ENCODE peak calls at places on chromosome 14, in four cellular contexts. Y is foreskin keratinocyte, C is Caco-2, W is coronary artery. Z is an unnamed sample.

GRCh38 chr14:53792909-53793308 is 163.7 kb downstream of the BMP4 start:
- DNase-seq in Y (no peak), C (peak), W (no peak), Z (no peak)

GRCh38 chr14:64993263-64993662 is 6.6 kb downstream of the FNTB start:
- DNase-seq in Y (no peak), C (no peak), W (no peak), Z (no peak)

GRCh38 chr14:94342334-94342934 is 19.3 kb upstream of the SERPINA6 start:
- DNase-seq in Y (peak), C (no peak), W (no peak), Z (no peak)

GRCh38 chr14:61925043-61925442 is 162.8 kb downstream of the SNAPC1 start:
- DNase-seq in Y (no peak), C (no peak), W (no peak), Z (peak)

GRCh38 chr14:97282210-97282609 is 485.0 kb downstream of the VRK1 start:
- DNase-seq in Y (no peak), C (no peak), W (no peak), Z (no peak)

GRCh38 chr14:53646925-53647324 is 309.7 kb downstream of the BMP4 start:
- DNase-seq in Y (no peak), C (no peak), W (no peak), Z (no peak)

GRCh38 chr14:70640938-70641547 is 673 bp upstream of the TTC9 start:
- DNase-seq in Y (peak), C (peak), W (no peak), Z (peak)

GRCh38 chr14:28785096-28785952 is 18.7 kb downstream of the FOXG1 start:
- DNase-seq in Y (no peak), C (no peak), W (no peak), Z (no peak)

GRCh38 chr14:105178069-105178867 is 2.8 kb downstream of the NUDT14 start:
- DNase-seq in Y (no peak), C (no peak), W (no peak), Z (no peak)

GRCh38 chr14:65431951-65432350 is 19.4 kb downstream of the FUT8 start:
- DNase-seq in Y (no peak), C (no peak), W (no peak), Z (no peak)

GRCh38 chr14:103700753-103701490 is 14.3 kb downstream of the XRCC3 start:
- DNase-seq in Y (no peak), C (no peak), W (no peak), Z (no peak)

GRCh38 chr14:64196668-64197411 is 97.3 kb downstream of the ESR2 start:
- DNase-seq in Y (no peak), C (no peak), W (no peak), Z (peak)

GRCh38 chr14:55846852-55847471 is 267.0 kb downstream of the KTN1 start:
- DNase-seq in Y (no peak), C (no peak), W (no peak), Z (no peak)

GRCh38 chr14:86372402-86372801 is 842.5 kb downstream of the FLRT2 start:
- DNase-seq in Y (no peak), C (no peak), W (no peak), Z (no peak)

GRCh38 chr14:51668870-51669269 is 17.2 kb downstream of the FRMD6 start:
- DNase-seq in Y (no peak), C (no peak), W (no peak), Z (no peak)

GRCh38 chr14:94936411-94936892 is 166.5 kb upstream of the GSC start:
- DNase-seq in Y (no peak), C (no peak), W (peak), Z (no peak)

GRCh38 chr14:93944348-93945069 is 17.4 kb downstream of the FAM181A start:
- DNase-seq in Y (no peak), C (no peak), W (no peak), Z (no peak)

GRCh38 chr14:40694026-40694425 is 912.6 kb upstream of the LRFN5 start:
- DNase-seq in Y (no peak), C (no peak), W (no peak), Z (no peak)

GRCh38 chr14:53956427-53957201 is at the start of gene BMP4:
- DNase-seq in Y (peak), C (peak), W (peak), Z (peak)

GRCh38 chr14:103326078-103326477 is 8.0 kb upstream of the EIF5 start:
- DNase-seq in Y (no peak), C (no peak), W (no peak), Z (no peak)

GRCh38 chr14:71050227-71050823 is 143.1 kb downstream of the PCNX1 start:
- DNase-seq in Y (no peak), C (no peak), W (no peak), Z (no peak)

GRCh38 chr14:59507063-59507751 is 22.9 kb downstream of the JKAMP start:
- DNase-seq in Y (no peak), C (peak), W (no peak), Z (peak)

GRCh38 chr14:42428996-42429395 is 822.3 kb downstream of the LRFN5 start:
- DNase-seq in Y (peak), C (no peak), W (no peak), Z (peak)

GRCh38 chr14:75170797-75171196 is 5.6 kb downstream of the TMED10 start:
- DNase-seq in Y (no peak), C (no peak), W (no peak), Z (no peak)

GRCh38 chr14:61477845-61478438 is 156.6 kb downstream of the PRKCH start:
- DNase-seq in Y (no peak), C (no peak), W (peak), Z (no peak)

GRCh38 chr14:101562659-101563351 is 1.5 kb downstream of the DIO3 start:
- DNase-seq in Y (no peak), C (no peak), W (no peak), Z (no peak)

GRCh38 chr14:74362361-74362915 is 14.2 kb downstream of the VRTN start:
- DNase-seq in Y (peak), C (peak), W (no peak), Z (peak)

GRCh38 chr14:62185078-62185477 is 422.9 kb downstream of the SNAPC1 start:
- DNase-seq in Y (no peak), C (no peak), W (no peak), Z (no peak)

GRCh38 chr14:82075566-82075965 is 541.9 kb upstream of the SEL1L start:
- DNase-seq in Y (no peak), C (peak), W (no peak), Z (peak)

GRCh38 chr14:51167587-51168219 is 72.3 kb upstream of the TMX1 start:
- DNase-seq in Y (no peak), C (no peak), W (no peak), Z (no peak)

GRCh38 chr14:68748691-68749090 is 44.2 kb downstream of the ZFP36L1 start:
- DNase-seq in Y (no peak), C (no peak), W (no peak), Z (no peak)
- TF ChIP-seq CTCF in Y (no peak), C (no peak), W (no peak), Z (no peak)

GRCh38 chr14:77023001-77023996 is 5.2 kb downstream of the IRF2BPL start:
- DNase-seq in Y (no peak), C (peak), W (no peak), Z (no peak)
- TF ChIP-seq CTCF in Y (peak), C (peak), W (no peak), Z (no peak)

GRCh38 chr14:23299186-23299521 is 3.5 kb downstream of the PPP1R3E start:
- DNase-seq in Y (peak), C (no peak), W (no peak), Z (no peak)
- TF ChIP-seq CTCF in Y (no peak), C (no peak), W (no peak), Z (no peak)

DNA sequence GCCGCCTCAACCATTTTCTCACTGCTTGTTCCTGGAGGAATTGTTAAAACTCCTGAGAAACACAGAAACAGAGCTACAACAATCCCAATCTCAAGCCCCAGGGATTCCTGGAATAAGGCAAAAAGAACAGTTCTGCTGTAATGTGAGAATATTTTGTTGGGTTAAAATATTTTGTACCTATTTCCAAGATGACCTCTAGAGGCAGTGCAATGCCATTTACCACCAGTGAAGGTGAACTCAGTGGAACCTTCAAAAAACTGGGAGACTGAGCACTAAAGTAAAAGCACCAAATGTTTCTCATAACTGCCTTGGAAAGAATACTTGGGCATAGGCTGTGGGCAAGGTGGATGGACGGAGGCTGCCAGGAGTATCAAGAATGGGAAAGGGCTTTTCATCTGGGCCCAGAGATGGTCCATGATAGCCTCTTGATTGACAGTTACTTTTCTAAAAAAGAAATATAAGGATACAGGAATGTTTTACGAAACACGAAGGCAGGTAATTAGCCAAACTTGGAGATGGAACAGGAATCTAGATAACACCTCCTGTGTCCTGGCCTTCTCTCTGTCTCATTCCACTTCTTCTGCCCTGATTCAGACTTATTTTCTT is 334.0 kb upstream of the FLRT2 start:
- DNase-seq in Y (no peak), C (peak), W (no peak), Z (no peak)
- TF ChIP-seq CTCF in Y (peak), C (peak), W (no peak), Z (no peak)

DNA sequence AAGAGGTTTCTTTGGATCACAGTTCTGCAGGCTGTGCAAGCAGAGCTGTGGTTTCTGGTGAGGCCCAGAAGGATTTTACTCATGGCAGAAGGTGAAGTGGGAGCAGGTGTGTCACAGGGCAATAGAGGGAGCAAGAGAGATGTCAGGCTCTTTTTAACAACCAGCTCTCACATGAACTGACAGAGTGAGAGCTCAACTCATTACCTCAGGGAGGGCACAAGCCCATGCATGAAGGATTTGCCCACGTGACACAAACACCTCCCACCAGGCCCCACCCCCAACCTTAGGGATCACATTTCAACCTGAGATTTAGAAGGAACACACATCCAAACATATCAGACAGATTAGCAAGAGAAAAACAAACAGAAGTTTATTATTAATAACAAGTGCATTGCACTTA is 470.4 kb downstream of the GALC start:
- DNase-seq in Y (peak), C (peak), W (no peak), Z (no peak)
- TF ChIP-seq CTCF in Y (peak), C (no peak), W (no peak), Z (no peak)

GRCh38 chr14:76514599-76514998 is 138.7 kb downstream of the ESRRB start:
- DNase-seq in Y (no peak), C (peak), W (no peak), Z (peak)
- TF ChIP-seq CTCF in Y (peak), C (no peak), W (no peak), Z (peak)

GRCh38 chr14:88384653-88385205 is 728 bp upstream of the SPATA7 start:
- DNase-seq in Y (no peak), C (no peak), W (no peak), Z (no peak)
- TF ChIP-seq CTCF in Y (no peak), C (no peak), W (no peak), Z (no peak)

GRCh38 chr14:34137001-34137400 is 186.1 kb upstream of the EGLN3 start:
- DNase-seq in Y (no peak), C (no peak), W (no peak), Z (no peak)

GRCh38 chr14:34138175-34138574 is 187.3 kb upstream of the EGLN3 start:
- DNase-seq in Y (no peak), C (no peak), W (no peak), Z (no peak)

GRCh38 chr14:34128665-34129064 is 177.8 kb upstream of the EGLN3 start:
- DNase-seq in Y (no peak), C (no peak), W (no peak), Z (no peak)

GRCh38 chr14:34129927-34130552 is 179.2 kb upstream of the EGLN3 start:
- DNase-seq in Y (no peak), C (no peak), W (no peak), Z (no peak)

GRCh38 chr14:34134484-34134883 is 183.6 kb upstream of the EGLN3 start:
- DNase-seq in Y (no peak), C (no peak), W (no peak), Z (no peak)
- TF ChIP-seq CTCF in Y (no peak), C (no peak), W (no peak), Z (no peak)

GRCh38 chr14:22266683-22267082 is 322.3 kb downstream of the DAD1 start:
- DNase-seq in Y (no peak), C (no peak), W (no peak), Z (no peak)

GRCh38 chr14:22263961-22264360 is 325.1 kb downstream of the DAD1 start:
- DNase-seq in Y (no peak), C (peak), W (no peak), Z (no peak)

GRCh38 chr14:22266141-22266442 is 322.9 kb downstream of the DAD1 start:
- DNase-seq in Y (no peak), C (no peak), W (no peak), Z (no peak)

GRCh38 chr14:22264759-22265158 is 324.3 kb downstream of the DAD1 start:
- DNase-seq in Y (no peak), C (no peak), W (no peak), Z (no peak)

DNA sequence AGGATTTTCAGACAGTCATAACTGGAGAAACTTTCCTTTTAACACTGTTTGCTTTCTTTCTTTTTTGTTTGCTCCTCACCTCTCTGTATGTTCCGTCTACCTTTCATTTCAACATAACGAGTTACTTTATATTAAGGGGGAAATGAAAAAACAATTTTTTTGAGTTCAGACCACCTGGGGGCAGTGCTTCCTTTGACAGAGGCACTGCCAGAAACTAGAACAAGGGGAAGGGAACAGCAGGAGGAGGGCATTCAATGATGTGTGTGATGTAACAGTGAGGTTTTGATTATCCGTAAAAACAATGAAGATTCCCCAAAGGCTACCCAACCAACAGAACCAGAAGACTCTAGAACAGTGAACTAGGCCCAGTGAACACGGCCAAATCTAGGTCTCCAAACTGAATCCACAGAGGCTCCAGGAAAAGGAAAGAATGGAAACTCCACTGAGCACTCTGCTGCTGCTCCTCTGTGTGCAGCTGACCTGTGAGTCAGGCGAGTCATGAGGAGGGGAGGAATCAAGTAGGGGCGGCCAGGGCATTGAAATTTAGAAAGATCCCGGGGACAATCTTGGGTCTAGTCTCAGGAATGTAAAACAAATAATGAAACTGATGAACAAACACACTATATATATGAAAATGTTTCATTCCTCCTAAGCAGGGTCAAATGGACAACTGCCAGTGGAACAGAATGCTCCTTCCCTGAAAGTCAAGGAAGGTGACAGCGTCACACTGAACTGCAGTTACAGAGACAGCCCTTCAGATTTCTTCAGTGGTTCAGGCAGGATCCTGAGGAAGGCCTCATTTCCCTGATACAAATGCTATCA is 323.5 kb downstream of the DAD1 start:
- DNase-seq in Y (no peak), C (peak), W (no peak), Z (no peak)
- TF ChIP-seq CTCF in Y (peak), C (peak), W (no peak), Z (no peak)

GRCh38 chr14:30035361-30035760 is 107.7 kb upstream of the PRKD1 start:
- DNase-seq in Y (no peak), C (no peak), W (no peak), Z (no peak)
- TF ChIP-seq CTCF in Y (no peak), C (no peak), W (no peak), Z (no peak)

Z was measured in GM20000.